ENCODE peak calls at places on chromosomes 6 and 20, in four cellular contexts. One of them, this sample, is unnamed.

GRCh38 chr6:158457616-158458278 is 102.1 kb upstream of the TMEM181 start:
- DNase-seq in endothelial cell of umbilical vein: no peak
- DNase-seq in A549: no peak
- DNase-seq in GM12878: no peak
- DNase-seq in this sample: no peak

GRCh38 chr6:169388767-169389166 is 135.1 kb upstream of the THBS2 start:
- DNase-seq in endothelial cell of umbilical vein: no peak
- DNase-seq in A549: no peak
- DNase-seq in GM12878: no peak
- DNase-seq in this sample: no peak

GRCh38 chr20:25987073-25987927 is 290.6 kb upstream of the ZNF337 start:
- DNase-seq in endothelial cell of umbilical vein: peak
- DNase-seq in A549: peak
- DNase-seq in GM12878: no peak
- DNase-seq in this sample: peak

GRCh38 chr20:3326779-3327521 is 80.5 kb downstream of the DNAAF9 start:
- DNase-seq in endothelial cell of umbilical vein: no peak
- DNase-seq in A549: no peak
- DNase-seq in GM12878: no peak
- DNase-seq in this sample: no peak

GRCh38 chr6:593139-593906 is 63.6 kb downstream of the HUS1B start:
- DNase-seq in endothelial cell of umbilical vein: peak
- DNase-seq in A549: peak
- DNase-seq in GM12878: peak
- DNase-seq in this sample: peak

GRCh38 chr6:94835264-94835663 is 742.1 kb upstream of the MANEA start:
- DNase-seq in endothelial cell of umbilical vein: no peak
- DNase-seq in A549: no peak
- DNase-seq in GM12878: no peak
- DNase-seq in this sample: no peak

GRCh38 chr6:23349521-23350147 is 776.4 kb upstream of the NRSN1 start:
- DNase-seq in endothelial cell of umbilical vein: peak
- DNase-seq in A549: peak
- DNase-seq in GM12878: no peak
- DNase-seq in this sample: no peak

GRCh38 chr20:12946789-12947188 is 62.0 kb upstream of the SPTLC3 start:
- DNase-seq in endothelial cell of umbilical vein: no peak
- DNase-seq in A549: no peak
- DNase-seq in GM12878: no peak
- DNase-seq in this sample: no peak

GRCh38 chr6:135419162-135419561 is 78.4 kb downstream of the AHI1 start:
- DNase-seq in endothelial cell of umbilical vein: peak
- DNase-seq in A549: no peak
- DNase-seq in GM12878: no peak
- DNase-seq in this sample: no peak

GRCh38 chr6:49772296-49772695 is 14.8 kb downstream of the PGK2 start:
- DNase-seq in endothelial cell of umbilical vein: no peak
- DNase-seq in A549: no peak
- DNase-seq in GM12878: no peak
- DNase-seq in this sample: no peak

GRCh38 chr20:23419995-23420901 is 1.0 kb downstream of the NAPB start:
- DNase-seq in endothelial cell of umbilical vein: peak
- DNase-seq in A549: peak
- DNase-seq in GM12878: no peak
- DNase-seq in this sample: peak

GRCh38 chr6:81997091-81997926 is 244.8 kb upstream of the TENT5A start:
- DNase-seq in endothelial cell of umbilical vein: no peak
- DNase-seq in A549: no peak
- DNase-seq in GM12878: peak
- DNase-seq in this sample: peak

GRCh38 chr6:13425971-13426931 is 61.1 kb downstream of the GFOD1 start:
- DNase-seq in endothelial cell of umbilical vein: no peak
- DNase-seq in A549: no peak
- DNase-seq in GM12878: peak
- DNase-seq in this sample: no peak

GRCh38 chr6:93318127-93318526 is 101.2 kb downstream of the EPHA7 start:
- DNase-seq in endothelial cell of umbilical vein: no peak
- DNase-seq in A549: no peak
- DNase-seq in GM12878: no peak
- DNase-seq in this sample: peak

DNA sequence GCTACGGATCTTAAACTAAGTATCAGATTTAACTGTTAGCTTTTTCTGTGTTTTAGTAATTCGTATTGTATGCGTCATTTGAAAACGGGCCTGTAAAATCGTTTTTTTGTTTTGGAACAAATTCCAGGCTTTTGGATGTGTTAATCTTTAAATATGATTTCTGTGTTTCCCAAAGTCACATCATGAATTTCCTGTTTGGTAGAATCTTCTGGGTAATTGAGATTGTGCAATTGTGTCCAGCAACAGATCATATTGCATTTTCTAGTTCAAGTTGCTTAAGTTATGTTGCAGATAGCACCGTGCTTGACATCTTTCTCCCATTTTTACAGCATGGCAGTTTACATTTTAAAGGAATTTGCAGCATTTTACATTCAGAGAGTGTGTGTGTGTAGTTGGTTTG is 1.9 kb downstream of the MAPK14 start:
- DNase-seq in endothelial cell of umbilical vein: peak
- DNase-seq in A549: no peak
- DNase-seq in GM12878: no peak
- DNase-seq in this sample: peak
- TF ChIP-seq MYC in endothelial cell of umbilical vein: no peak
- TF ChIP-seq MYC in A549: no peak
- TF ChIP-seq MYC in GM12878: no peak
- TF ChIP-seq MYC in this sample: no peak

DNA sequence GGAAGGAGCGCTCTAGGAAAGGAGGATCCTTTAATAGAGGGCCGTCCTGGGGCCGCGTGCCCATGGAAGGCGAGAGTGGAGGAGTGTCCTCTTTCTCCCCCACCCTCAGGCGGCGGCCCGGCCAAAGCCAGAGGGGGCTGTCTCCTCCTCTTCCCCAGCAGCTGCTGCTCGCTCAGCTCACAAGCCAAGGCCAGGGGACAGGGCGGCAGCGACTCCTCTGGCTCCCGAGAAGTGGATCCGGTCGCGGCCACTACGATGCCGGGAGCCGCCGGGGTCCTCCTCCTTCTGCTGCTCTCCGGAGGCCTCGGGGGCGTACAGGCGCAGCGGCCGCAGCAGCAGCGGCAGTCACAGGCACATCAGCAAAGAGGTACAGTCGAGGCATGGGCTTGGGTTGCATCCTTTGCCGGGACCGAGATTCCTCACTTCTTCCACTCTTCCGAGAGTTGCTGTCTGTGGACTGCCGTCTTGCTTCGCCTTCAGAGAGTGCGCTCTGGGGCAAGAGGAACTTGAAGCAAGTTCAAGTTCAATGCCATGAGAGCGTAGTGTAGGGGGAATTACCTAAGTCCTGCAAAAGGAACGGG is at the start of gene LAMA2:
- DNase-seq in endothelial cell of umbilical vein: peak
- DNase-seq in A549: no peak
- DNase-seq in GM12878: no peak
- DNase-seq in this sample: no peak
- TF ChIP-seq MAX in endothelial cell of umbilical vein: no peak
- TF ChIP-seq MAX in A549: no peak
- TF ChIP-seq MAX in GM12878: no peak
- TF ChIP-seq MAX in this sample: no peak

DNA sequence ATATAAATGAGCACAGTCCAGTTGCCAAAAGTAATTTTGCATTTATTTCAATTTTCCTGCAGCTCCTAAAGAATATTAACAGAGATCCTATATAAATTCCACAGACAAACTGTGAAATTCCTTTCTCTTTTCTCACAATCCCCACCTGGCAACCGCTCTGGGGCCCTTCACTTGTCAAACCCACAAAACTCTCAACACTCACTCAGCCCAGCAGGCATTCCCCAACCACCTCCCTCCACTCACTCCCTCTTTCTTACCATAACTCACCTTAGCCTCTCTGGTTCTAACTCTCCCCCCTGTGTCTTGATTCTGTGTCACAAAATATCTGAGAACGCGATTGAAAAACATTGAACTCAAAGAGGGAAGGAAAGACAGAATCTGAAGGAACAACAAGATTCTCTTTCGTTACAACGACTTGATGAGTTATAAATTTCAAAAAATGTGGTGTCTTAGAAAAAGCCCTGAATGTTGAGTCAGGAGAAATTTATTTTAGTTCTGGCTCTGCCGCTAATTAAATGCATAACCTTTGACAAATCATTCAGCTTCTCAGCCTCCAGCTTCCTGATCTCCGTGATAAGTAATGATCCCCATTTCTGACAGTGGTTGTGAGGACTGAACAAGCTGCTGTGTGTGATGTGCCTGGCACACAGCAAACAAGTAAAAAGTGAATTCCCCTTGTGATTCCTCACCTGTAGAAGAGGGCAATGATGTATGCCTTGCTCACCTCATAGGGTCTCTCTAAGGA is 87.9 kb downstream of the UNC5CL start:
- DNase-seq in endothelial cell of umbilical vein: peak
- DNase-seq in A549: no peak
- DNase-seq in GM12878: no peak
- DNase-seq in this sample: no peak
- H3K4me3 ChIP-seq in endothelial cell of umbilical vein: no peak
- H3K4me3 ChIP-seq in A549: no peak
- H3K4me3 ChIP-seq in GM12878: no peak
- H3K4me3 ChIP-seq in this sample: no peak

GRCh38 chr6:55034752-55035151 is 139.6 kb upstream of the HCRTR2 start:
- DNase-seq in endothelial cell of umbilical vein: no peak
- DNase-seq in A549: no peak
- DNase-seq in GM12878: no peak
- DNase-seq in this sample: no peak

GRCh38 chr6:55033021-55033546 is 141.2 kb upstream of the HCRTR2 start:
- DNase-seq in endothelial cell of umbilical vein: no peak
- DNase-seq in A549: no peak
- DNase-seq in GM12878: no peak
- DNase-seq in this sample: no peak
- TF ChIP-seq MYC in endothelial cell of umbilical vein: no peak
- TF ChIP-seq MYC in A549: no peak
- TF ChIP-seq MYC in GM12878: no peak
- TF ChIP-seq MYC in this sample: no peak

DNA sequence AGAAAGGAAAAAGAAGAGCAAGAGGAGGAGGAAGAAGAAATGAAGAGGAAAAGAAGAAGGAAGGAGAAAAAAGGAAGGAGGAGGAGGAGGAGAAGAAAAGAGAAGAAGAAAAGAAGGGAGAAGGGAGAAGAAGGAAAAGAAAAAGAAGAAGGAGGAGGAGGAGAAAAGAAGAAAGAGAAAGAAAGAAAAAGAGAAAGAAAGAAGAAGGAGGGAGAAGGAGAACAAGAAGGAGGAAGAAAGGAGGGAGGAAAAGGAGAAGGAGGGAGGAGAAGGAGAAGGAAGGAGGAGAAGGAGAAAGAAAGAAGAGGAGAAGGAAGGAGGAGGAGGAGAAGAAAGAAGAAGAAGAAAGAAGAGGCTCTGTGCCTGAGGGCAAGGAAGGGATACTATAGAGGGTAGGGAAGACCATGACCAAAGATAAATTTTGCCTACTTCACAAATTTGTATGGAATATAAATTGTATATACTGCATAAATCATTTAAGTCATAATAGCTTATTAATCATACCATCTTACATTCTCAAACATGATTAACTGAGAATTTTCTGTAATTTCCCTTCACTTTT is 55.7 kb downstream of the SESN1 start:
- DNase-seq in endothelial cell of umbilical vein: no peak
- DNase-seq in A549: no peak
- DNase-seq in GM12878: no peak
- DNase-seq in this sample: no peak
- TF ChIP-seq MAX in endothelial cell of umbilical vein: no peak
- TF ChIP-seq MAX in A549: no peak
- TF ChIP-seq MAX in GM12878: no peak
- TF ChIP-seq MAX in this sample: no peak